ENCODE peak calls at places on chromosomes 13 and 19, in six cellular contexts. One of them, this sample, is unnamed.

GRCh38 chr13:62387642-62388041 is 972.0 kb upstream of the PCDH20 start:
- DNase-seq in CD4-positive, CD25-positive, alpha-beta regulatory T cell: no peak
- DNase-seq in uterus: no peak
- DNase-seq in fibroblast of lung: no peak
- DNase-seq in heart left ventricle: no peak
- DNase-seq in mammary epithelial cell: no peak
- DNase-seq in this sample: no peak

GRCh38 chr19:19540707-19541515 is 2.8 kb downstream of the CILP2 start:
- DNase-seq in CD4-positive, CD25-positive, alpha-beta regulatory T cell: peak; percentile 71
- DNase-seq in uterus: no peak
- DNase-seq in fibroblast of lung: peak; percentile 17
- DNase-seq in heart left ventricle: no peak
- DNase-seq in mammary epithelial cell: peak; percentile 57
- DNase-seq in this sample: no peak

GRCh38 chr19:47719047-47719885 is 6.0 kb downstream of the EHD2 start:
- DNase-seq in CD4-positive, CD25-positive, alpha-beta regulatory T cell: no peak
- DNase-seq in uterus: peak; percentile 95
- DNase-seq in fibroblast of lung: peak; percentile 98
- DNase-seq in heart left ventricle: peak; percentile 93
- DNase-seq in mammary epithelial cell: peak; percentile 95
- DNase-seq in this sample: peak; percentile 64

GRCh38 chr13:100280681-100281080 is 191.8 kb downstream of the PCCA start:
- DNase-seq in CD4-positive, CD25-positive, alpha-beta regulatory T cell: no peak
- DNase-seq in uterus: no peak
- DNase-seq in fibroblast of lung: peak; percentile 16
- DNase-seq in heart left ventricle: no peak
- DNase-seq in mammary epithelial cell: peak; percentile 69
- DNase-seq in this sample: no peak

GRCh38 chr13:67574320-67575233 is 344.4 kb upstream of the PCDH9 start:
- DNase-seq in CD4-positive, CD25-positive, alpha-beta regulatory T cell: no peak
- DNase-seq in uterus: no peak
- DNase-seq in fibroblast of lung: peak; percentile 84
- DNase-seq in heart left ventricle: no peak
- DNase-seq in mammary epithelial cell: peak; percentile 77
- DNase-seq in this sample: no peak

GRCh38 chr13:110297011-110297410 is 9.9 kb downstream of the COL4A1 start:
- DNase-seq in CD4-positive, CD25-positive, alpha-beta regulatory T cell: no peak
- DNase-seq in uterus: no peak
- DNase-seq in fibroblast of lung: no peak
- DNase-seq in heart left ventricle: no peak
- DNase-seq in mammary epithelial cell: no peak
- DNase-seq in this sample: no peak

GRCh38 chr13:45542878-45543277 is 72.7 kb downstream of the ERICH6B start:
- DNase-seq in CD4-positive, CD25-positive, alpha-beta regulatory T cell: no peak
- DNase-seq in uterus: no peak
- DNase-seq in fibroblast of lung: no peak
- DNase-seq in heart left ventricle: no peak
- DNase-seq in mammary epithelial cell: no peak
- DNase-seq in this sample: no peak

GRCh38 chr19:41299755-41300089 is 10.2 kb upstream of the CCDC97 start:
- DNase-seq in CD4-positive, CD25-positive, alpha-beta regulatory T cell: no peak
- DNase-seq in uterus: peak; percentile 51
- DNase-seq in fibroblast of lung: peak; percentile 63
- DNase-seq in heart left ventricle: no peak
- DNase-seq in mammary epithelial cell: no peak
- DNase-seq in this sample: peak; percentile 87

GRCh38 chr13:28229522-28229921 is 91.2 kb downstream of the PAN3 start:
- DNase-seq in CD4-positive, CD25-positive, alpha-beta regulatory T cell: no peak
- DNase-seq in uterus: no peak
- DNase-seq in fibroblast of lung: no peak
- DNase-seq in heart left ventricle: no peak
- DNase-seq in mammary epithelial cell: no peak
- DNase-seq in this sample: no peak

GRCh38 chr13:28231642-28232041 is 93.3 kb downstream of the PAN3 start:
- DNase-seq in CD4-positive, CD25-positive, alpha-beta regulatory T cell: no peak
- DNase-seq in uterus: no peak
- DNase-seq in fibroblast of lung: no peak
- DNase-seq in heart left ventricle: no peak
- DNase-seq in mammary epithelial cell: no peak
- DNase-seq in this sample: no peak
- H3K4me3 ChIP-seq in CD4-positive, CD25-positive, alpha-beta regulatory T cell: no peak overlapping the region
- H3K4me3 ChIP-seq in uterus: no peak overlapping the region
- H3K4me3 ChIP-seq in fibroblast of lung: no peak overlapping the region
- H3K4me3 ChIP-seq in heart left ventricle: no peak overlapping the region
- H3K4me3 ChIP-seq in mammary epithelial cell: no peak overlapping the region
- H3K4me3 ChIP-seq in this sample: no peak overlapping the region

DNA sequence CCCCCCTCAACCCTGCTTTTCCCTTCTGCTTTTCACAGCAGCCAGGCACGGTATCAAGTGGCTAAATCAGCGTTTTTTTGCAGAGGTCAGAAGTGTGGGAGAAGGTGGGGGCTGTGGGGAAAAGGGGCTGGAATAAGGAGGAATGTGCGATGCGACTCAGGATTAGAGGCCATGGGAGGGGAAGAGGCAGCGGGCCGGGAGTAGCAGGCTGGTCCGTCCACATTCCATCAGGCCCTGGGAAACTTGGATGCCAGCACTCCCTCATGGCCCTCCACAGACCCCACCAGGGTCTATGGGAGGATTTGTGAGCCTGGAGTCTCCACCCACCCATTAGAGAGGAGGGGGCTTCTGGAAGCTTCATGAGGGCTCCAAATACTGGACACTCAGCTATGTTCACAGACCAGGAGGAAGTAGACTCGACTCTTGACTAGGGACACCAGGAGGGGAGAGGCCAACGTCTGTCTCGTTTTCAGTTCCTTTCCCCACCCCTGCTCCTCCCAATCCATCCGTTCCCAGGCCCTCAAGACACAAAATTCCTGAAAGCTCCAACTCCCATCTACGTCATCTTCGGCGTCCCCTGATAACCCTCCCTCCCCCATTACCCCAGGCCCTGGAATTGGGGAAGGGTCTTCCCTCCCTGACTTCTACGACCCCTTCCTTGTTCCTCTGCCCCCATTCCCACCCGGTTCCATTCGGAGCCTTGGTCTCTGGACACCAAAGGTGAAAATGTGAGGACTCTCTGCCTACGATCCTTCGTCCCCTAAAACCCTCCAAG is 3.3 kb upstream of the KCNC3 start:
- DNase-seq in CD4-positive, CD25-positive, alpha-beta regulatory T cell: no peak
- DNase-seq in uterus: no peak
- DNase-seq in fibroblast of lung: no peak
- DNase-seq in heart left ventricle: no peak
- DNase-seq in mammary epithelial cell: no peak
- DNase-seq in this sample: no peak
- H3K36me3 ChIP-seq in CD4-positive, CD25-positive, alpha-beta regulatory T cell: no peaks in the 10 kb centered on the region
- H3K36me3 ChIP-seq in uterus: no peaks in the 10 kb centered on the region
- H3K36me3 ChIP-seq in fibroblast of lung: no peaks in the 10 kb centered on the region
- H3K36me3 ChIP-seq in heart left ventricle: no peaks in the 10 kb centered on the region
- H3K36me3 ChIP-seq in mammary epithelial cell: no peaks in the 10 kb centered on the region
- H3K36me3 ChIP-seq in this sample: no peaks in the 10 kb centered on the region

DNA sequence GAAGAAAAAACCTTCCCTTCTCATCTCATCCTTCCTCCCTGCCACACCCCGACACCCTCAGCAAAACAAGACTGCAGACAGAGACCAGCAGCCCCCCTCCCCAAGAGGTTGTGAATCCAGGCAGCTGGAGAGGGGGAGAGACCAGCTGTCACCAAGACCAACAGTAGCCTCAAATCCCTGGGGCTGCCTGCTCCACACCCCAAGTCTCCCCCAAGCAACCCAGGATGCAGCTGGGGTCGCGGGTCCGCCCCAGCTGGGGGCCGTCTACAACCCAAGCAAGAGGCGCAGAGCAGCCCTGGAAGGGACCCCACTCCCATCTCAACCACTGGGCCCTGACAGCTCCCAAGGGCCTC is 7.1 kb downstream of the KLF16 start:
- DNase-seq in CD4-positive, CD25-positive, alpha-beta regulatory T cell: no peak
- DNase-seq in uterus: no peak
- DNase-seq in fibroblast of lung: no peak
- DNase-seq in heart left ventricle: no peak
- DNase-seq in mammary epithelial cell: no peak
- DNase-seq in this sample: no peak
- H3K4me3 ChIP-seq in CD4-positive, CD25-positive, alpha-beta regulatory T cell: peak overlapping the region; percentile 59
- H3K4me3 ChIP-seq in uterus: no peak overlapping the region
- H3K4me3 ChIP-seq in fibroblast of lung: peak overlapping the region; percentile 26
- H3K4me3 ChIP-seq in heart left ventricle: peak overlapping the region; percentile 54
- H3K4me3 ChIP-seq in mammary epithelial cell: peak overlapping the region; percentile 6
- H3K4me3 ChIP-seq in this sample: peak overlapping the region; percentile 46

DNA sequence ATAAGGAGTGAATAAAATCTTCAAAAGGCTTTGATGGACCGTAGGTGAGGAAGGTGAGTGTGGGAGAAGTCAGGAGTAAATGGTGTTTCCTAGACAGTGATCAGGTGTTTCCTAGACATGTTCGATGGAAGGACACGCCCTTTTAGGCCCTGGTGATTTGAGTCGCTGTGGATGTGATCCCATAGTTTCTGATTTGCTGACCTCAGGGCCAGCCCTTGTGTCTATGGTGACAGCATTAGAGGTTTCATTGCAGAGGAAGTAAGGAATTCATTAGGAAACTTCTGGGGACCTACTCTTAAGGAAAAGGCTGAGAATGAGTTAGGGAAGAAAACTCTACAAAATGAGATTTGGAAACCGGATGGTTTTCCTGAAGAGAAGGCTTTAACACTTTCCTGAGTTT is 31.5 kb upstream of the RNF113B start:
- DNase-seq in CD4-positive, CD25-positive, alpha-beta regulatory T cell: no peak
- DNase-seq in uterus: no peak
- DNase-seq in fibroblast of lung: no peak
- DNase-seq in heart left ventricle: no peak
- DNase-seq in mammary epithelial cell: no peak
- DNase-seq in this sample: no peak
- H3K36me3 ChIP-seq in CD4-positive, CD25-positive, alpha-beta regulatory T cell: no peaks in the 10 kb centered on the region
- H3K36me3 ChIP-seq in uterus: no peaks in the 10 kb centered on the region
- H3K36me3 ChIP-seq in fibroblast of lung: no peaks in the 10 kb centered on the region
- H3K36me3 ChIP-seq in heart left ventricle: no peaks in the 10 kb centered on the region
- H3K36me3 ChIP-seq in mammary epithelial cell: no peaks in the 10 kb centered on the region
- H3K36me3 ChIP-seq in this sample: no peaks in the 10 kb centered on the region

DNA sequence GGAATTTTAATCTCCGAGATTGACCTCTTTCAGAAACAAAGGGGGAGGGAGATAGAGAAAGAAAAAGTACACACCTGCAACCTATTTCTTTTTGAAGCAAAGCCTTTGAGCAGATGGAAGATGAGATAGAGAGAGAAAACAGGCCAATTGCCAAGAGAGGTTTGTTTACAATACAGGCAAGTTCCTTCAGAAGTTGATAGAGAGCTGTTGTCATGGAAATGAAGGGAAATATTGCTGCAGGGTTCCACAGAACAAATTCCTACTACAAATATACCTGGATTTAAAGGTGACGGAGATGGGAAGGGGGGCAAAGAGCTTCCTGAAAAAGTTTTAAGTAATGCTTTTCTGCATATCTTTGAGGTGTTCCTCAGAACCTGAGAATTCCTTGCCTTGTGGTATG is 388.4 kb downstream of the NDFIP2 start:
- DNase-seq in CD4-positive, CD25-positive, alpha-beta regulatory T cell: no peak
- DNase-seq in uterus: no peak
- DNase-seq in fibroblast of lung: peak; percentile 28
- DNase-seq in heart left ventricle: no peak
- DNase-seq in mammary epithelial cell: peak; percentile 46
- DNase-seq in this sample: no peak
- H3K4me3 ChIP-seq in CD4-positive, CD25-positive, alpha-beta regulatory T cell: no peak overlapping the region
- H3K4me3 ChIP-seq in uterus: no peak overlapping the region
- H3K4me3 ChIP-seq in fibroblast of lung: no peak overlapping the region
- H3K4me3 ChIP-seq in heart left ventricle: no peak overlapping the region
- H3K4me3 ChIP-seq in mammary epithelial cell: no peak overlapping the region
- H3K4me3 ChIP-seq in this sample: no peak overlapping the region

This sample was measured in gastrocnemius medialis.